ENCODE peak calls at places on chromosomes 3 and 15, in five cellular contexts. One of them, this sample, is unnamed.

GRCh38 chr15:99918072-99918471 is 184.8 kb upstream of the LYSMD4 start:
- DNase-seq in HS-27A: no peak
- DNase-seq in HTR-8/SVneo: no peak
- DNase-seq in AG08395: no peak
- DNase-seq in lower lobe of right lung: no peak
- DNase-seq in this sample: no peak

GRCh38 chr3:15859507-15860013 is 61.8 kb upstream of the ANKRD28 start:
- DNase-seq in HS-27A: peak
- DNase-seq in HTR-8/SVneo: peak
- DNase-seq in AG08395: peak
- DNase-seq in lower lobe of right lung: peak
- DNase-seq in this sample: peak

GRCh38 chr15:28890711-28891495 is 5.1 kb downstream of the APBA2 start:
- DNase-seq in HS-27A: no peak
- DNase-seq in HTR-8/SVneo: no peak
- DNase-seq in AG08395: no peak
- DNase-seq in lower lobe of right lung: peak
- DNase-seq in this sample: no peak

GRCh38 chr3:108178676-108179075 is 43.5 kb downstream of the IFT57 start:
- DNase-seq in HS-27A: no peak
- DNase-seq in HTR-8/SVneo: no peak
- DNase-seq in AG08395: no peak
- DNase-seq in lower lobe of right lung: no peak
- DNase-seq in this sample: no peak

GRCh38 chr3:101784850-101785613 is 6.0 kb downstream of the NXPE3 start:
- DNase-seq in HS-27A: no peak
- DNase-seq in HTR-8/SVneo: no peak
- DNase-seq in AG08395: no peak
- DNase-seq in lower lobe of right lung: no peak
- DNase-seq in this sample: no peak

GRCh38 chr3:46496745-46497555 is 826 bp upstream of the RTP3 start:
- DNase-seq in HS-27A: no peak
- DNase-seq in HTR-8/SVneo: no peak
- DNase-seq in AG08395: no peak
- DNase-seq in lower lobe of right lung: no peak
- DNase-seq in this sample: no peak

GRCh38 chr3:118863731-118864322 is 170.8 kb downstream of the IGSF11 start:
- DNase-seq in HS-27A: no peak
- DNase-seq in HTR-8/SVneo: no peak
- DNase-seq in AG08395: no peak
- DNase-seq in lower lobe of right lung: no peak
- DNase-seq in this sample: no peak

GRCh38 chr3:97009427-97010019 is 195.1 kb downstream of the EPHA6 start:
- DNase-seq in HS-27A: no peak
- DNase-seq in HTR-8/SVneo: no peak
- DNase-seq in AG08395: no peak
- DNase-seq in lower lobe of right lung: no peak
- DNase-seq in this sample: no peak

GRCh38 chr3:60316121-60316783 is 935.0 kb downstream of the FHIT start:
- DNase-seq in HS-27A: no peak
- DNase-seq in HTR-8/SVneo: no peak
- DNase-seq in AG08395: peak
- DNase-seq in lower lobe of right lung: no peak
- DNase-seq in this sample: no peak

GRCh38 chr3:51395493-51396213 is 4.6 kb downstream of the RBM15B start:
- DNase-seq in HS-27A: no peak
- DNase-seq in HTR-8/SVneo: no peak
- DNase-seq in AG08395: no peak
- DNase-seq in lower lobe of right lung: no peak
- DNase-seq in this sample: no peak

This sample was measured in cerebellar nuclear complex.